ENCODE peak calls at places on chromosomes 4 and X, in nine cellular contexts. Q is GM20000, K is nephron progenitor cell, L is MCF 10A, E is colonic mucosa, J is spleen, Y is lower leg skin, S is GM06990, T is thoracic aorta. W is an unnamed sample.

GRCh38 chr4:126906466-126906865 is 726.3 kb upstream of the INTU start:
- DNase-seq in Q (no peak), K (no peak), L (no peak), E (no peak), J (no peak), Y (no peak), S (no peak), T (no peak), W (no peak)

GRCh38 chr4:108702960-108703359 is 52.6 kb downstream of the OSTC start:
- DNase-seq in Q (no peak), K (no peak), L (no peak), E (no peak), J (no peak), Y (no peak), S (no peak), T (no peak), W (no peak)

GRCh38 chrX:110287605-110288004 is 30.3 kb downstream of the AMMECR1 start:
- DNase-seq in Q (no peak), K (no peak), L (peak; percentile 27), E (no peak), J (no peak), Y (no peak), S (no peak), T (no peak), W (no peak)

GRCh38 chrX:103730746-103731508 is 20.2 kb downstream of the TMEM31 start:
- DNase-seq in Q (no peak), K (no peak), L (peak; percentile 81), E (no peak), J (no peak), Y (no peak), S (no peak), T (no peak), W (no peak)

GRCh38 chr4:183468210-183469095 is 24.0 kb downstream of the CDKN2AIP start:
- DNase-seq in Q (no peak), K (no peak), L (peak; percentile 31), E (no peak), J (no peak), Y (no peak), S (no peak), T (no peak), W (no peak)

GRCh38 chr4:72302981-72303704 is 265.9 kb downstream of the ADAMTS3 start:
- DNase-seq in Q (peak; percentile 33), K (peak; percentile 50), L (peak; percentile 66), E (peak; percentile 36), J (no peak), Y (no peak), S (no peak), T (no peak), W (no peak)

GRCh38 chr4:124321370-124321769 is 391.2 kb downstream of the ANKRD50 start:
- DNase-seq in Q (no peak), K (no peak), L (no peak), E (no peak), J (no peak), Y (no peak), S (no peak), T (no peak), W (no peak)

GRCh38 chrX:143664302-143664701 is 28.4 kb upstream of the SLITRK4 start:
- DNase-seq in Q (no peak), K (no peak), L (peak; percentile 51), E (no peak), J (no peak), Y (no peak), S (no peak), T (no peak), W (no peak)

GRCh38 chr4:101791189-101791572 is 651 bp downstream of the BANK1 start:
- DNase-seq in Q (peak; percentile 20), K (no peak), L (no peak), E (no peak), J (peak; percentile 78), Y (peak; percentile 58), S (no peak), T (no peak), W (no peak)

GRCh38 chrX:36241397-36241796 is 321.9 kb downstream of the CFAP47 start:
- DNase-seq in Q (no peak), K (no peak), L (peak; percentile 6), E (no peak), J (peak; percentile 24), Y (no peak), S (no peak), T (no peak), W (no peak)

GRCh38 chrX:134669378-134670098 is 11.3 kb upstream of the PLAC1 start:
- DNase-seq in Q (no peak), K (no peak), L (peak; percentile 81), E (no peak), J (no peak), Y (no peak), S (no peak), T (no peak), W (no peak)

GRCh38 chr4:89000844-89001360 is 56.1 kb downstream of the FAM13A start:
- DNase-seq in Q (no peak), K (no peak), L (peak; percentile 64), E (peak; percentile 45), J (no peak), Y (no peak), S (no peak), T (no peak), W (no peak)

GRCh38 chrX:10618911-10619310 is 1.5 kb downstream of the MID1 start:
- DNase-seq in Q (no peak), K (peak; percentile 18), L (no peak), E (no peak), J (no peak), Y (no peak), S (no peak), T (no peak), W (no peak)

GRCh38 chr4:142960134-142960533 is 114.0 kb upstream of the INPP4B start:
- DNase-seq in Q (no peak), K (no peak), L (peak; percentile 42), E (no peak), J (no peak), Y (no peak), S (no peak), T (no peak), W (peak; percentile 42)

GRCh38 chrX:152635941-152636340 is 1.8 kb upstream of the GABRQ start:
- DNase-seq in Q (no peak), K (peak; percentile 49), L (peak; percentile 66), E (peak; percentile 24), J (no peak), Y (no peak), S (no peak), T (no peak), W (peak; percentile 15)

GRCh38 chr4:159508917-159509500 is 406.1 kb downstream of the RAPGEF2 start:
- DNase-seq in Q (no peak), K (no peak), L (peak; percentile 30), E (no peak), J (no peak), Y (no peak), S (no peak), T (no peak), W (no peak)

GRCh38 chrX:40496728-40497127 is 84.0 kb upstream of the ATP6AP2 start:
- DNase-seq in Q (no peak), K (no peak), L (no peak), E (no peak), J (no peak), Y (no peak), S (no peak), T (no peak), W (no peak)
- TF ChIP-seq CTCF in Q (no peak), K (no peak), L (no peak), E (no peak), J (no peak), Y (no peak), S (no peak), T (no peak), W (peak; percentile 38)

GRCh38 chr4:340011-340410 is 2.4 kb downstream of the ZNF141 start:
- DNase-seq in Q (no peak), K (no peak), L (no peak), E (no peak), J (no peak), Y (no peak), S (no peak), T (no peak), W (no peak)
- TF ChIP-seq CTCF in Q (no peak), K (no peak), L (no peak), E (no peak), J (no peak), Y (no peak), S (no peak), T (no peak), W (no peak)

DNA sequence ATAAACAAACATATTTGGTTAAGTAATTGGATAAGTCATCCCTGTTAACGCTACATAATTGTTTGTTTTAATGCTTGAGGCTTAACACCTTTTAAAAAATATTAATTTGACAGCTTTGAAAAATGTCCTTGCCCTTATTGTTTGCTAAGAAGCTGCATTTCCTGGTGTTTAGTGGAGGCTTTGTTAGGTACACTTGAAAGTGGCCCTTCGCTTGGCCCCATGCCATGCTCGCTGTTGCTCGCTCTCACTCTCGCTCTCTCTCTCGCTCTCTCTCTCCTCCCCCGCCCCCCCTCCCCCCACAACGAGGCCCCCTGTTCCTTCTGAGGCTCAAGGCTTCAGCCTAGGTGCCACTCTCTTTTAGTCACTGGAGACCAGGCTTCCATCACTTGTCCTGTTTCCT is 139.6 kb downstream of the DCLK2 start:
- DNase-seq in Q (no peak), K (no peak), L (no peak), E (no peak), J (no peak), Y (no peak), S (no peak), T (no peak), W (no peak)
- TF ChIP-seq CTCF in Q (no peak), K (no peak), L (no peak), E (no peak), J (no peak), Y (no peak), S (no peak), T (no peak), W (no peak)

GRCh38 chrX:107542500-107542899 is 85.8 kb upstream of the PRPS1 start:
- DNase-seq in Q (no peak), K (no peak), L (peak; percentile 22), E (no peak), J (no peak), Y (no peak), S (no peak), T (no peak), W (no peak)
- TF ChIP-seq CTCF in Q (no peak), K (no peak), L (no peak), E (no peak), J (no peak), Y (no peak), S (peak; percentile 35), T (no peak), W (peak; percentile 34)